ENCODE peak calls at places on chromosome 6, in six cellular contexts. J, G, Y, E, L and H are unnamed samples.
A peak's percentile ranks its signal among the peaks of the same experiment; 100 is the strongest.

GRCh38 chr6:11710221-11710836 is 68.3 kb downstream of the ADTRP start:
- ATAC-seq in J (no peak), G (no peak), L (peak; percentile 25), Y (peak; percentile 35), E (no peak), H (no peak)

GRCh38 chr6:99611148-99611547 is 4.5 kb downstream of the PRDM13 start:
- ATAC-seq in E (no peak), G (no peak), J (no peak), Y (peak; percentile 38), L (peak; percentile 77), H (no peak)

GRCh38 chr6:142913511-142914047 is 31.4 kb downstream of the HIVEP2 start:
- ATAC-seq in L (peak; percentile 79), E (no peak), Y (peak; percentile 91), J (peak; percentile 97), G (peak; percentile 56), H (peak; percentile 99)

GRCh38 chr6:156876302-156876701 is 99.1 kb downstream of the ARID1B start:
- ATAC-seq in Y (no peak), J (no peak), L (no peak), E (peak; percentile 62), G (peak; percentile 50), H (no peak)

GRCh38 chr6:24520929-24521546 is 26.3 kb downstream of the ALDH5A1 start:
- ATAC-seq in E (peak; percentile 87), J (peak; percentile 41), L (peak; percentile 87), G (peak; percentile 82), Y (peak; percentile 82), H (peak; percentile 66)

GRCh38 chr6:68126089-68126749 is 508.9 kb upstream of the ADGRB3 start:
- ATAC-seq in L (peak; percentile 31), J (peak; percentile 94), G (no peak), E (no peak), Y (no peak), H (peak; percentile 61)

GRCh38 chr6:43465978-43466377 is 10.6 kb upstream of the DLK2 start:
- ATAC-seq in Y (no peak), L (peak; percentile 42), J (peak; percentile 52), E (no peak), G (no peak), H (peak; percentile 56)

GRCh38 chr6:11822346-11822745 is 43.7 kb upstream of the ADTRP start:
- ATAC-seq in Y (no peak), E (peak; percentile 33), G (no peak), J (no peak), L (no peak), H (no peak)

GRCh38 chr6:118678866-118679265 is 27.5 kb upstream of the CEP85L start:
- ATAC-seq in Y (no peak), G (no peak), L (no peak), J (no peak), E (no peak), H (no peak)

GRCh38 chr6:159440907-159441703 is 251.9 kb downstream of the SOD2 start:
- ATAC-seq in G (peak; percentile 76), Y (no peak), J (no peak), L (no peak), E (peak; percentile 70), H (no peak)

GRCh38 chr6:157961829-157962228 is 19.8 kb upstream of the SYNJ2 start:
- ATAC-seq in E (no peak), L (no peak), Y (no peak), J (no peak), G (no peak), H (no peak)

GRCh38 chr6:75850026-75850385 is 101.0 kb downstream of the MYO6 start:
- ATAC-seq in L (no peak), E (no peak), J (no peak), Y (no peak), G (no peak), H (no peak)

GRCh38 chr6:37514377-37514776 is 14.7 kb upstream of the CCDC167 start:
- ATAC-seq in E (no peak), J (no peak), Y (peak; percentile 25), L (peak; percentile 74), G (no peak), H (no peak)

GRCh38 chr6:41813956-41814355 is 26.5 kb downstream of the TOMM6 start:
- ATAC-seq in G (no peak), E (peak; percentile 40), Y (no peak), J (no peak), L (no peak), H (no peak)

GRCh38 chr6:46221221-46221793 is 50.5 kb upstream of the ENPP5 start:
- ATAC-seq in Y (peak; percentile 77), J (peak; percentile 61), E (peak; percentile 67), L (peak; percentile 53), G (peak; percentile 80), H (peak; percentile 67)

GRCh38 chr6:80182291-80182690 is 75.8 kb downstream of the BCKDHB start:
- ATAC-seq in Y (no peak), G (no peak), E (no peak), J (no peak), L (no peak), H (no peak)

GRCh38 chr6:46357591-46357990 is 133.7 kb downstream of the RCAN2 start:
- ATAC-seq in E (no peak), L (no peak), Y (no peak), J (no peak), G (no peak), H (no peak)

GRCh38 chr6:32609391-32609730 is 19.7 kb upstream of the HLA-DRB1 start:
- ATAC-seq in Y (peak; percentile 0), G (no peak), J (no peak), L (no peak), E (no peak), H (no peak)

GRCh38 chr6:44005507-44005903 is 121.7 kb downstream of the MRPL14 start:
- ATAC-seq in E (peak; percentile 47), L (no peak), G (no peak), Y (no peak), J (no peak), H (no peak)

GRCh38 chr6:31888281-31889258 is 8.9 kb downstream of the EHMT2 start:
- ATAC-seq in G (peak; percentile 30), L (no peak), E (peak; percentile 49), J (no peak), Y (peak; percentile 41), H (no peak)

GRCh38 chr6:123655520-123656306 is 19.0 kb upstream of the TRDN start:
- ATAC-seq in G (peak; percentile 66), E (peak; percentile 47), Y (no peak), L (no peak), J (no peak), H (no peak)

GRCh38 chr6:3285049-3285639 is 26.4 kb downstream of the PSMG4 start:
- ATAC-seq in G (no peak), J (no peak), L (no peak), E (no peak), Y (no peak), H (no peak)

GRCh38 chr6:1496836-1497592 is 107.6 kb downstream of the FOXF2 start:
- ATAC-seq in E (no peak), G (no peak), J (no peak), Y (no peak), L (no peak), H (no peak)

GRCh38 chr6:44052419-44053011 is 74.7 kb downstream of the MRPL14 start:
- ATAC-seq in Y (no peak), J (peak; percentile 24), E (peak; percentile 58), G (peak; percentile 86), L (peak; percentile 26), H (no peak)

GRCh38 chr6:49951926-49952325 is 12.0 kb downstream of the DEFB114 start:
- ATAC-seq in G (no peak), L (no peak), Y (no peak), J (no peak), E (no peak), H (no peak)

GRCh38 chr6:19035454-19035853 is 648.3 kb downstream of the RNF144B start:
- ATAC-seq in J (no peak), L (no peak), E (no peak), G (peak; percentile 62), Y (no peak), H (no peak)

GRCh38 chr6:166654573-166654972 is 27.5 kb upstream of the RPS6KA2 start:
- ATAC-seq in G (no peak), L (no peak), E (no peak), J (no peak), Y (no peak), H (no peak)

GRCh38 chr6:76000629-76001028 is 71.8 kb downstream of the IMPG1 start:
- ATAC-seq in Y (no peak), L (no peak), J (no peak), G (no peak), E (no peak), H (no peak)

GRCh38 chr6:83309344-83309743 is 116.2 kb downstream of the RWDD2A start:
- ATAC-seq in J (no peak), Y (no peak), G (no peak), L (no peak), E (no peak), H (no peak)

GRCh38 chr6:125002090-125002741 is 40.0 kb downstream of the RNF217 start:
- ATAC-seq in G (peak; percentile 50), L (no peak), J (no peak), Y (no peak), E (peak; percentile 46), H (no peak)

GRCh38 chr6:158322400-158322723 is 10.1 kb downstream of the TULP4 start:
- ATAC-seq in J (no peak), Y (peak; percentile 50), G (no peak), L (peak; percentile 41), E (no peak), H (no peak)

GRCh38 chr6:158043586-158044524 is 62.2 kb downstream of the SYNJ2 start:
- ATAC-seq in E (peak; percentile 73), Y (no peak), J (no peak), L (no peak), G (no peak), H (no peak)

GRCh38 chr6:127397729-127398609 is 54.6 kb upstream of the ECHDC1 start:
- ATAC-seq in J (no peak), G (peak; percentile 30), E (no peak), L (no peak), Y (no peak), H (no peak)

GRCh38 chr6:131602913-131603312 is 25.1 kb downstream of the MED23 start:
- ATAC-seq in E (no peak), J (no peak), Y (no peak), L (no peak), G (no peak), H (no peak)

GRCh38 chr6:111076024-111076680 is 11.2 kb upstream of the SLC16A10 start:
- ATAC-seq in Y (no peak), L (no peak), J (no peak), G (no peak), E (peak; percentile 56), H (no peak)

GRCh38 chr6:12593720-12594540 is 122.6 kb upstream of the PHACTR1 start:
- ATAC-seq in E (no peak), G (no peak), J (no peak), L (no peak), Y (no peak), H (no peak)

GRCh38 chr6:19472168-19472567 is 365.0 kb upstream of the ID4 start:
- ATAC-seq in J (no peak), E (no peak), Y (no peak), L (no peak), G (no peak), H (no peak)